ENCODE peak calls at places on chromosomes 12 and 14, in four cellular contexts. K is HCT116, P is K562, C is HepG2. M is an unnamed sample.

GRCh38 chr12:4143909-4144308 is 129.7 kb upstream of the CCND2 start:
- DNase-seq in K (peak; percentile 37), P (peak; percentile 15), C (peak; percentile 20), M (no peak)

GRCh38 chr12:2415568-2415944 is 362.8 kb downstream of the CACNA1C start:
- DNase-seq in K (no peak), P (no peak), C (no peak), M (no peak)

GRCh38 chr14:24243336-24243836 is 963 bp upstream of the TINF2 start:
- DNase-seq in K (no peak), P (no peak), C (peak; percentile 72), M (no peak)

GRCh38 chr14:99846808-99847207 is 53.6 kb downstream of the EML1 start:
- DNase-seq in K (no peak), P (no peak), C (no peak), M (no peak)

GRCh38 chr14:93049295-93049694 is 66.4 kb downstream of the ITPK1 start:
- DNase-seq in K (no peak), P (no peak), C (no peak), M (no peak)

GRCh38 chr14:37147310-37147875 is 25.0 kb downstream of the SLC25A21 start:
- DNase-seq in K (no peak), P (no peak), C (no peak), M (no peak)

GRCh38 chr14:74347096-74347794 is 1.0 kb upstream of the VRTN start:
- DNase-seq in K (no peak), P (no peak), C (no peak), M (no peak)

GRCh38 chr12:132123970-132124765 is 20.0 kb downstream of the DDX51 start:
- DNase-seq in K (no peak), P (no peak), C (no peak), M (no peak)

GRCh38 chr14:90903101-90903500 is 86.9 kb upstream of the TTC7B start:
- DNase-seq in K (peak; percentile 45), P (peak; percentile 43), C (peak; percentile 40), M (peak; percentile 13)

GRCh38 chr12:131637986-131638385 is 72.9 kb upstream of the SFSWAP start:
- DNase-seq in K (no peak), P (peak; percentile 44), C (no peak), M (no peak)

GRCh38 chr14:50619569-50620141 is 48.5 kb downstream of the SAV1 start:
- DNase-seq in K (peak; percentile 32), P (no peak), C (peak; percentile 38), M (peak; percentile 51)

GRCh38 chr12:9367201-9367600 is 159.0 kb upstream of the PZP start:
- DNase-seq in K (no peak), P (no peak), C (no peak), M (no peak)

GRCh38 chr12:9367828-9368227 is 159.6 kb upstream of the PZP start:
- DNase-seq in K (no peak), P (no peak), C (no peak), M (no peak)

DNA sequence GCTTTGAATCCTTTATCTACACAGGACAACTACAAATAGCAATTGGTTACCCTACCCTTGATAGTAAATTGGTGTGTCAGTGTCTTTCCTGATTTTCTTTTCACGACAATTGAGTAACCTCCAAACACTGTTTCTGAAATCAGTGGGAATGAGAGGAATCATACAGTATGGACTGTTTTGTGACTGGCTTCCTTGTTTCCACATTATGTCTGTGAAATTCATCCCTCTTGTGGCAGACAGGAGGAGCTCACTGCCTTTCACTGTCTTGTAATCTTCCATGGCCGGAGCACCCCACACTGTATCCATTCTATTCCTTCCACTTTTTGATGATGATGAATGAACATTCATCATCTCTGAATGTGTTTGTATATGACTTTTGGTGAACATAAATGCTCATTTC is 164.0 kb upstream of the PZP start:
- DNase-seq in K (no peak), P (no peak), C (peak; percentile 54), M (no peak)
- TF ChIP-seq TCF7L2 in K (no peak), P (no peak), C (no peak), M (no peak)

DNA sequence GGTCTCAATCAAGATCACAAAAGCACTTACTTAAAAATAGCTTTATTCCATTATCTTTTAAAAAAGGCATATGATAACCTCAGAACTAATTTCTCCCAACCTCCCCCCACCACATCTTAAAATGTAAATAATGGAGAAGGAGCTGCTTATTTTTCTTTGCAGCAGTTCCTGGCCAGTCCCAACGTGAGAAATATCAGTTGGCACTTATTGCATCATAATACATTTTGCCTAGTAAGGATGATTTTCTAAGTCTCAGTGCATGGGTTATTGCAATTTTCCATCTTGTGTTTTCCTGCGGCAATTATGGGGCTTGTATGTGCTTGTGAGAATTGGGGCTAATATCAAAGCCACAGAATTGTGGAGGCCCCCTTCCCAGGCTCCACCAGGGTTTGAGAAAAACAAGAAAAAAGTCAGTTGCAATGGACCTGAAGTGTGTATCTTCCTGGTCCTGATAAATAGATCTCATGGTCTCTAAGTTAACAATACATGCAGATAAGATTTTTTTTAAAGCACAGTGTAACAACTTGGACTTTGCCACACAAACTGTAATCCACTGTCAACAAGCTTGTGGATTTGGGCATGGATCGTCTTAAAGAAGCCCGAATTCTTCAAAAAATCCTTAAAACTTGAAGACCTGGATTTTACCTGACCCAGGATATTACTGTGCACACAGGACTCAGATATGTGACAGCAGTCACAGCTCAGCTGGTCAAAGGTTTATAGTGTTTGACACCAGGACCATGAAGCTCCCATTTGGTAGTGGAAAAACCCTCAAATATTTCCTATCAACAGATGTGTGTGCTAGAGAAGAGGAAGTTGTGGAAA is 2.8 kb upstream of the WSB2 start:
- DNase-seq in K (no peak), P (no peak), C (peak; percentile 61), M (no peak)
- TF ChIP-seq SIN3A in K (no peak), P (no peak), C (no peak), M (no peak)

GRCh38 chr12:53862831-53863230 is 75.8 kb upstream of the HOXC13 start:
- DNase-seq in K (no peak), P (no peak), C (no peak), M (no peak)
- TF ChIP-seq TCF7L2 in K (no peak), P (no peak), C (no peak), M (no peak)

DNA sequence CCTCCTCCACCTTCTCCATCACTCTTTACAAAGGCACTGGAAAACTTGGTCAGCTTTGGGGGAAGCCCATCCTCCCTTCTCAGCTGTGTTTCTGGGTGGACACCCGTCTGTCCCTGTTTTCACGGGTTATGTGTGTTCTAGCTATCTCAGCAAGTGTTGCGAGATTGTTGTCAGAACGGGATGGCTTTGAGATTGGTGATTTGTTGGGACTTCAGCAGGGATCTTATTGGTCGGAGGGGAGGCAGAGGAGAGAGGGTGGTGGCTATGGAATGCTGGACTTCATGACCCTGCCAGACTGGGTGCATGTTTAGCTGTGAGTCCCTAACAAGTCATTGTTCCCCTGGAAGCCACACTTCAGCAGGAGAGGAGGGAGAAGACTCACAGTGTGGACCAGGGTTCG is 2.1 kb downstream of the USP5 start:
- DNase-seq in K (no peak), P (no peak), C (peak; percentile 78), M (no peak)
- TF ChIP-seq SIN3A in K (no peak), P (no peak), C (no peak), M (no peak)

GRCh38 chr14:95034806-95035205 is 122.5 kb downstream of the DICER1 start:
- DNase-seq in K (no peak), P (no peak), C (no peak), M (no peak)
- TF ChIP-seq TCF7L2 in K (no peak), P (no peak), C (no peak), M (no peak)

DNA sequence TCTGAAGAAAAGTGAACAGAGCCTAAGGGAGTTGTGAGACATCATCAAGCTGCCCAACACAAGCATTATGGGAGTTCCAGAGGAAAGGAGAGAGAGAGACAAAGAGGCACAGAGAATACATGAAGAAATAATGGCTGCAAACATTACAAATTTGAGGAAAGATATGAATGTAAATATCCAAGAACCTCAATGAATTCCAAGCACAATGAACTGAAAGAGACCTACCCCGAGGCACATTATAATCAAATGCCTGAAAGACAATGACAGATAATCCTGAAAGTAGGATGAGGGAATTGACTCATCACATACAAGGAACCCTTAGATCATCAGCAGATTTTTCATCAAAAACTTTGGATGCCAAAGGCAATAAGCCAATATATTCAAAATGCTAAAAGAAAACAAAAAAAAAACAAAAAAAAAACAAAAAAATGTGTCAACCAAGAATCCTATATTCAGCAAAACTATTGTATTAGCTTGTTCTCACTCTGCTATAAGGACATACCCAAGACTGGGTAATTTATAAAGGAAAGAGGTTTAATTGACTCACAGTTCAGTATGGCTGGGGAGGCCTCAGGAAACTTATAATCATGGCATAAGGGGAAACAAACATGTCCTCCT is 37.8 kb downstream of the BCL2L14 start:
- DNase-seq in K (no peak), P (no peak), C (no peak), M (no peak)
- TF ChIP-seq SIN3A in K (no peak), P (no peak), C (no peak), M (no peak)

DNA sequence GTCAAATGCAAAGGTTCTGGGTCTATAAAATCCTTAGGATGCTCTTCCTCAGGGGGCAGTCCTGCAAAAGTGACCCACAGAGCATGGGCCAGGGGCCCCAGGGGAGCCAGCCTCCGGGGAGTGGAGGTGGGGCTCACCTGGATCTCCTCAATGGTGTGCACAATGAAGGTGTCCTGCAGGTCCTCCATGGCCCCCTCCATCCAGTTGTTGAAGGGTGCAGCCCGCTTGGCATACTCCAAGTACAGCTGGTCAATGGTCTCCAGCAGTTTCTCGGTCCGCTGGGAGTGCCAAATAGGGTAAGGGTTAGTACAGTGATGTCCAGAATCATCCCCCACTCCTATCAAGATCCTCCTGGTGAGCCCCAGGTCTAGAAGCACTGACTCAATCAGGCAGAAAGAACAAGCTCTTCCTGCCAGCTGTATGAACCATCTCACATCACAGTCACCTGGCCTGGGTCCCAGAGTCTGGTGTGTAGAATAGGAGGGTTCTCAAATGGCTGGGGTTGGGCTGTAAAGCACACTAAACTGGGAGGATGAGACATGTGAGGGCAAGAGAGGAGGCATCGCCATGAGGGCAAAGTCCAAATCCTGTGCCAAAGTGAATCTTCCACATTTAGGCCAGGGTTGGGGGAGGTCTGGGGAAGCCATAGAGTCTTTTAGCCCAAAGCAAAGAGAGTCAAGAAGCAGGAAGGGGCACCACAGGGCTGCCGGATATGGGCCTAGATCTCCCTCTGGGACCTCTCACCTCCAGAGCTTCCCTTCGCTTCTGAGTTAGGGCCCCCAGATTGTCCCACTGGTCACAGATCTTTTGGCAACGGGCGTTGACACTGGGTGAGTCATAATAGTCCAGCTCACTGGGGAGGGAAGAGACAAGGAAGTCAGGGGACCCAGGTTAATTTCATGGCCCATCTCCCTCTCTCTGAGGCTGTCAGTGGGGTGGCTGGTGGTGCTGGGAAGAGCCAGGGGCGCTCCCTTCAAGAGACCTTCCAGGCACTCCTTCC is 91.5 kb upstream of the ZFP36L1 start:
- DNase-seq in K (peak; percentile 15), P (no peak), C (peak; percentile 44), M (peak; percentile 12)
- TF ChIP-seq TCF7L2 in K (no peak), P (no peak), C (no peak), M (no peak)

GRCh38 chr14:101215266-101215665 is 311.7 kb upstream of the RTL1 start:
- DNase-seq in K (no peak), P (no peak), C (no peak), M (no peak)
- TF ChIP-seq SIN3A in K (no peak), P (no peak), C (no peak), M (no peak)

DNA sequence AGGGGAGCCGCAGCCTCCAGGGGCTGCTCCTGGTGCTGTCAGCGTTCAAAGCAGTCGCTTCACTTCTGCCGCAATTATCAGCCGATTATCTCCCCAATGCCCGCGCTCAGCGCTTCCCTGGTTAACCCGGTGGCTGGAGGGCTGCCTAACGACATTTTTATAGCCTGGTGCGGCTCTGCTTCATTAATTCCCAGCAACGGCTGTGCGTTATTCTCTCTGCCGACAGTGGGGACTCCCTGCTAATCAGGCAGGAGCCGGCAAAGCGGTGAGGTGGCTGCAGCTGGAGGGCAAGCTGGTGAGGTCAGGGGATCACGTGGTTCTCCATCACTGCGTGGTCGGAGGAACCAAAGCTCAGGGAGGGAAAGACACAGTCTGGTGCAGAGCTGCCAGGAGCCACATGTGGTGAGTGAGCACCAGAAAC is 62.9 kb downstream of the GLRX5 start:
- DNase-seq in K (no peak), P (peak; percentile 8), C (no peak), M (no peak)
- TF ChIP-seq TCF7L2 in K (no peak), P (no peak), C (no peak), M (no peak)